ENCODE peak calls at places on chromosome 2, in four cellular contexts. Q is thoracic aorta, H is fibroblast of lung, B is aorta. I is an unnamed sample.
A peak's percentile ranks its signal among the peaks of the same experiment; 100 is the strongest.

GRCh38 chr2:30184035-30184434 is 37.2 kb downstream of the YPEL5 start:
- DNase-seq in Q (no peak), H (no peak), B (no peak), I (no peak)

GRCh38 chr2:63301481-63301880 is 250.9 kb downstream of the OTX1 start:
- DNase-seq in Q (no peak), H (no peak), B (no peak), I (no peak)

GRCh38 chr2:128219891-128220290 is 98.8 kb downstream of the HS6ST1 start:
- DNase-seq in Q (no peak), H (no peak), B (no peak), I (no peak)

GRCh38 chr2:51697095-51697494 is 665.2 kb upstream of the NRXN1 start:
- DNase-seq in Q (no peak), H (no peak), B (no peak), I (peak; percentile 6)

GRCh38 chr2:12064153-12064552 is 317.7 kb downstream of the LPIN1 start:
- DNase-seq in Q (no peak), H (no peak), B (no peak), I (no peak)

GRCh38 chr2:237980751-237981150 is 13.9 kb downstream of the UBE2F start:
- DNase-seq in Q (no peak), H (no peak), B (peak; percentile 32), I (no peak)

GRCh38 chr2:199382091-199382490 is 75.6 kb downstream of the SATB2 start:
- DNase-seq in Q (no peak), H (no peak), B (no peak), I (peak; percentile 71)

GRCh38 chr2:114068438-114068837 is 178.5 kb downstream of the ACTR3 start:
- DNase-seq in Q (no peak), H (no peak), B (no peak), I (no peak)

GRCh38 chr2:159188449-159188848 is 98.1 kb downstream of the WDSUB1 start:
- DNase-seq in Q (no peak), H (no peak), B (no peak), I (no peak)

GRCh38 chr2:152167070-152167469 is 8.5 kb downstream of the STAM2 start:
- DNase-seq in Q (no peak), H (no peak), B (no peak), I (no peak)

GRCh38 chr2:102661846-102662245 is 42.5 kb downstream of the SLC9A2 start:
- DNase-seq in Q (no peak), H (no peak), B (no peak), I (no peak)

GRCh38 chr2:203708846-203709815 is 2.7 kb downstream of the CD28 start:
- DNase-seq in Q (no peak), H (no peak), B (no peak), I (no peak)

GRCh38 chr2:230250231-230250630 is 24.7 kb downstream of the SP140 start:
- DNase-seq in Q (no peak), H (no peak), B (no peak), I (no peak)

GRCh38 chr2:240922982-240923537 is 16.9 kb downstream of the CROCC2 start:
- DNase-seq in Q (no peak), H (no peak), B (peak; percentile 63), I (no peak)

DNA sequence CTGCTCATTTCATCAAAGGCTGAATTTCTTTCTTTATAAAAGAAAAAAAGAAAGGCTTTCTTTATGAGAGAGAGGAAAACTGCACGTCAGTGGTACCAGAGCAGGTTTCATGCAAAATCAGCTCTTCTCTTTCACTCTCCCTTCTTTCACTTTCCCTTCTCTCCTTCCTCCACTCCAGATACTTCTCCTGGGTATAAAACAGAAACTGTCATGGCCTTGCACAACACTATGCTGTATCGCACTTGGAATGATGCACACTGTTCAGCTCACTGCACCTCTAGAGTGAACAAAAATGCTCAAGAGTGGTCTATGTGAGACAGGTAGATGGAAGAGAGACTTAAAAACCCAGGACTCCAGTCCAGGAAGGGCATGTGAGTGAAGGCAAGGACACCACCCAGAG is 73.8 kb downstream of the KLF7 start:
- DNase-seq in Q (no peak), H (no peak), B (no peak), I (no peak)
- H3K27ac ChIP-seq in Q (no peak overlapping the region), H (no peak overlapping the region), B (no peak overlapping the region), I (no peak overlapping the region)

DNA sequence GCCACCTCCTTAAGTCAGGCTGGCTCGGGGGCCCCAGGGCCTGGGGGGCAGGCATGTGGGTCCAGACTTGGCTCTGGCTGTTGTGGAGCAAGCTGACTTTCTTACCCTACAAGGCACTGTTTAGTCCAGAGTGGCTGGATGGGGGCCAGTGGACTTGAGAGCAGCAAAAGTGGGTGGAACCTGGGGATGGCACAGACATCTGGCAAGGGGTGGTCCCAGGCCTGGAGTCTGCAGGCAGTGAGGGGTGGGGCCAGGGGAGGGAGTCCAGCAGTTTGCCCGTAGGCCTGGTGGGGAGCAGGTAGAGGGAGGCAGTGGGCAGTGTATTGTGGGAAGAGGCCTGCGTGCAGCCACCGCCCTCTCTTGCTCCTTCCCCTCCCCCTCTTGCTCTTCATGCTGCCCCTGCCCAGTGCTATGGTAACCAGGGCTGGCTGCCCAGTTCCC is 19.1 kb downstream of the SPEG start:
- DNase-seq in Q (peak; percentile 99), H (peak; percentile 94), B (peak; percentile 96), I (no peak)
- H3K4me3 ChIP-seq in Q (peak overlapping the region; percentile 33), H (no peak overlapping the region), B (no peak overlapping the region), I (no peak overlapping the region)

GRCh38 chr2:88097891-88098557 is 29.8 kb downstream of the FABP1 start:
- DNase-seq in Q (no peak), H (no peak), B (no peak), I (no peak)

GRCh38 chr2:88097192-88097591 is 29.6 kb downstream of the SMYD1 start:
- DNase-seq in Q (no peak), H (no peak), B (no peak), I (no peak)

GRCh38 chr2:88096708-88097107 is 29.1 kb downstream of the SMYD1 start:
- DNase-seq in Q (no peak), H (no peak), B (no peak), I (no peak)

GRCh38 chr2:88099798-88100488 is 27.9 kb downstream of the FABP1 start:
- DNase-seq in Q (no peak), H (peak; percentile 39), B (no peak), I (peak; percentile 2)

GRCh38 chr2:88098558-88098900 is 29.3 kb downstream of the FABP1 start:
- DNase-seq in Q (no peak), H (no peak), B (no peak), I (no peak)
- H3K27me3 ChIP-seq in Q (no peaks in the 10 kb centered on the region), H (peaks cover 3% of the 10 kb centered on the region), B (no peaks in the 10 kb centered on the region), I (no peaks in the 10 kb centered on the region)

DNA sequence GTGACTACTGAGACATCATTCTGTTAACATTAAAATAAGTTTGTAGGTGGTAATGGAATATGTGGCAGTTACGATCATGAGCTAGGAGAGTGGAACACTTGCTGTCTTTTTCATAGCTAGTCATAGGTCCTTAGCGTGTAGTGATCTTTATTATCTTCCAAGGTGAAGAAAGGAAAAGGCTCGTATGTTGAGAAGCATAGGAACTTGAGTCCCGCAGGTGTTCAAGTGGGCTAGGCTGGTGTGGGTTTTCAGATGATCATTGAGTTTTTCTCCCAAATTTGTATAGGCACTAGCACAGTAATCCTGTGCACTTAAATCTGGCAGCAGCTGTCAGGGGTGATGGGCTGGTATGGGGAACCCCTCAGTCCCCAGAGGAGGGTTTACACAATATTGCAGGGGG is 10.9 kb downstream of the SLC20A1 start:
- DNase-seq in Q (no peak), H (no peak), B (no peak), I (no peak)
- H3K27ac ChIP-seq in Q (no peak overlapping the region), H (no peak overlapping the region), B (no peak overlapping the region), I (no peak overlapping the region)

GRCh38 chr2:10982931-10983701 is 71.4 kb downstream of the KCNF1 start:
- DNase-seq in Q (no peak), H (peak; percentile 61), B (peak; percentile 50), I (no peak)
- H3K4me3 ChIP-seq in Q (no peak overlapping the region), H (peak overlapping the region; percentile 3), B (no peak overlapping the region), I (peak overlapping the region; percentile 17)

I was measured in brain microvascular endothelial cell.